ENCODE peak calls at places on chromosomes 13 and 19, in eight cellular contexts. R, W, Z, S, V, G, F and B are unnamed samples.

GRCh38 chr19:38173324-38174041 is 50.5 kb downstream of the DPF1 start:
- DNase-seq in Z (no peak), F (no peak), V (peak), W (no peak), S (no peak), R (no peak), G (peak), B (peak)

GRCh38 chr13:86051134-86052103 is 252.2 kb upstream of the SLITRK6 start:
- DNase-seq in R (no peak), Z (no peak), S (no peak), V (no peak), F (no peak), G (no peak), W (peak), B (no peak)

GRCh38 chr19:33133438-33134031 is 1.6 kb downstream of the WDR88 start:
- DNase-seq in S (no peak), W (no peak), G (no peak), R (no peak), Z (no peak), F (no peak), V (no peak), B (peak)

GRCh38 chr19:17826508-17827056 is 5.3 kb upstream of the INSL3 start:
- DNase-seq in R (no peak), F (no peak), W (no peak), G (no peak), S (no peak), V (no peak), Z (no peak), B (peak)

GRCh38 chr13:51519839-51520238 is 64.4 kb upstream of the WDFY2 start:
- DNase-seq in S (no peak), W (no peak), Z (no peak), F (no peak), V (no peak), G (no peak), R (no peak), B (no peak)

GRCh38 chr19:33622505-33622808 is 704 bp downstream of the CHST8 start:
- DNase-seq in V (no peak), W (no peak), Z (no peak), F (no peak), R (no peak), G (no peak), S (no peak), B (peak)

GRCh38 chr13:34657716-34658115 is 284.4 kb upstream of the NBEA start:
- DNase-seq in Z (no peak), F (no peak), G (no peak), V (no peak), R (no peak), S (no peak), W (no peak), B (no peak)

GRCh38 chr13:37617162-37617561 is 18.6 kb upstream of the POSTN start:
- DNase-seq in S (no peak), F (no peak), Z (peak), R (no peak), V (peak), W (no peak), G (no peak), B (no peak)

GRCh38 chr19:42433503-42434260 is 6.5 kb upstream of the LIPE start:
- DNase-seq in Z (peak), G (peak), F (peak), V (no peak), W (peak), S (peak), R (no peak), B (no peak)

GRCh38 chr19:10519421-10519820 is 2.2 kb upstream of the S1PR5 start:
- DNase-seq in G (no peak), W (no peak), S (no peak), F (no peak), Z (no peak), R (no peak), V (no peak), B (no peak)